ENCODE peak calls at places on chromosomes 5 and 9, in seven cellular contexts. One of them, this sample, is unnamed.

GRCh38 chr9:130902204-130903185 is 5.9 kb upstream of the QRFP start:
- DNase-seq in ureter: no peak
- DNase-seq in stromal cell of bone marrow: no peak
- DNase-seq in LHCN-M2: no peak
- DNase-seq in Kasumi-1: no peak
- DNase-seq in GM23338: no peak
- DNase-seq in activated CD8-positive, alpha-beta T cell treated with anti-CD3 and anti-CD28 coated beads, Interleukin-2, amount 10 ng/mL, durations not matched to agents 7 days and 5 days: no peak
- DNase-seq in this sample: no peak

GRCh38 chr9:4927043-4927471 is 58.0 kb upstream of the JAK2 start:
- DNase-seq in ureter: no peak
- DNase-seq in stromal cell of bone marrow: no peak
- DNase-seq in LHCN-M2: no peak
- DNase-seq in Kasumi-1: no peak
- DNase-seq in GM23338: peak
- DNase-seq in activated CD8-positive, alpha-beta T cell treated with anti-CD3 and anti-CD28 coated beads, Interleukin-2, amount 10 ng/mL, durations not matched to agents 7 days and 5 days: no peak
- DNase-seq in this sample: no peak

GRCh38 chr9:125835655-125836054 is 88.5 kb downstream of the PBX3 start:
- DNase-seq in ureter: no peak
- DNase-seq in stromal cell of bone marrow: no peak
- DNase-seq in LHCN-M2: no peak
- DNase-seq in Kasumi-1: no peak
- DNase-seq in GM23338: no peak
- DNase-seq in activated CD8-positive, alpha-beta T cell treated with anti-CD3 and anti-CD28 coated beads, Interleukin-2, amount 10 ng/mL, durations not matched to agents 7 days and 5 days: no peak
- DNase-seq in this sample: no peak

GRCh38 chr5:168477060-168477459 is 9.2 kb upstream of the RARS1 start:
- DNase-seq in ureter: no peak
- DNase-seq in stromal cell of bone marrow: peak
- DNase-seq in LHCN-M2: no peak
- DNase-seq in Kasumi-1: no peak
- DNase-seq in GM23338: peak
- DNase-seq in activated CD8-positive, alpha-beta T cell treated with anti-CD3 and anti-CD28 coated beads, Interleukin-2, amount 10 ng/mL, durations not matched to agents 7 days and 5 days: no peak
- DNase-seq in this sample: no peak

GRCh38 chr5:149931992-149932436 is 12.6 kb downstream of the PDE6A start:
- DNase-seq in ureter: no peak
- DNase-seq in stromal cell of bone marrow: no peak
- DNase-seq in LHCN-M2: peak
- DNase-seq in Kasumi-1: no peak
- DNase-seq in GM23338: no peak
- DNase-seq in activated CD8-positive, alpha-beta T cell treated with anti-CD3 and anti-CD28 coated beads, Interleukin-2, amount 10 ng/mL, durations not matched to agents 7 days and 5 days: no peak
- DNase-seq in this sample: no peak

GRCh38 chr5:133906303-133906702 is 62.1 kb downstream of the C5orf15 start:
- DNase-seq in ureter: no peak
- DNase-seq in stromal cell of bone marrow: no peak
- DNase-seq in LHCN-M2: no peak
- DNase-seq in Kasumi-1: no peak
- DNase-seq in GM23338: no peak
- DNase-seq in activated CD8-positive, alpha-beta T cell treated with anti-CD3 and anti-CD28 coated beads, Interleukin-2, amount 10 ng/mL, durations not matched to agents 7 days and 5 days: no peak
- DNase-seq in this sample: no peak

GRCh38 chr9:114078021-114078780 is at the start of gene AMBP:
- DNase-seq in ureter: no peak
- DNase-seq in stromal cell of bone marrow: no peak
- DNase-seq in LHCN-M2: no peak
- DNase-seq in Kasumi-1: no peak
- DNase-seq in GM23338: peak
- DNase-seq in activated CD8-positive, alpha-beta T cell treated with anti-CD3 and anti-CD28 coated beads, Interleukin-2, amount 10 ng/mL, durations not matched to agents 7 days and 5 days: no peak
- DNase-seq in this sample: no peak

GRCh38 chr9:121333950-121334773 is 35.9 kb downstream of the STOM start:
- DNase-seq in ureter: peak
- DNase-seq in stromal cell of bone marrow: no peak
- DNase-seq in LHCN-M2: no peak
- DNase-seq in Kasumi-1: no peak
- DNase-seq in GM23338: no peak
- DNase-seq in activated CD8-positive, alpha-beta T cell treated with anti-CD3 and anti-CD28 coated beads, Interleukin-2, amount 10 ng/mL, durations not matched to agents 7 days and 5 days: no peak
- DNase-seq in this sample: no peak